ENCODE peak calls at places on chromosome 21, in five cellular contexts. L is colonic mucosa, G is right atrium auricular region, B is fibroblast of pulmonary artery, J is HL-60. V is an unnamed sample.

GRCh38 chr21:15943009-15943666 is 213.4 kb downstream of the USP25 start:
- DNase-seq in G (no peak), B (peak), J (no peak), L (no peak), V (no peak)

GRCh38 chr21:46667191-46667734 is 31.8 kb downstream of the PRMT2 start:
- DNase-seq in B (peak), G (no peak), L (no peak), J (peak), V (peak)

GRCh38 chr21:30232011-30232410 is 16.1 kb upstream of the CLDN8 start:
- DNase-seq in L (no peak), G (no peak), B (peak), J (no peak), V (peak)

GRCh38 chr21:28758042-28758882 is 234.4 kb downstream of the LTN1 start:
- DNase-seq in L (no peak), B (no peak), G (no peak), J (no peak), V (no peak)

GRCh38 chr21:33760641-33761103 is 118.4 kb downstream of the ITSN1 start:
- DNase-seq in J (no peak), G (no peak), L (no peak), B (peak), V (peak)

GRCh38 chr21:34649400-34649799 is 19.4 kb upstream of the CLIC6 start:
- DNase-seq in B (no peak), G (peak), L (no peak), J (no peak), V (no peak)

GRCh38 chr21:41168391-41169257 is 664 bp downstream of the BACE2 start:
- DNase-seq in B (peak), L (peak), G (peak), J (no peak), V (peak)

GRCh38 chr21:45996311-45997204 is 15.0 kb downstream of the COL6A1 start:
- DNase-seq in L (peak), G (no peak), J (no peak), B (no peak), V (no peak)

GRCh38 chr21:29080454-29080930 is 7.0 kb upstream of the CCT8 start:
- DNase-seq in L (no peak), G (no peak), B (no peak), J (no peak), V (no peak)

GRCh38 chr21:32200029-32200428 is 78.8 kb downstream of the MIS18A start:
- DNase-seq in B (no peak), G (no peak), L (no peak), J (no peak), V (no peak)

GRCh38 chr21:45935628-45936027 is 45.9 kb upstream of the COL6A1 start:
- DNase-seq in B (peak), G (no peak), J (peak), L (no peak), V (peak)

GRCh38 chr21:25735895-25736597 is 1.3 kb downstream of the GABPA start:
- DNase-seq in B (peak), L (no peak), J (peak), G (no peak), V (peak)

GRCh38 chr21:32055305-32055704 is 182.5 kb downstream of the HUNK start:
- DNase-seq in J (no peak), L (no peak), B (no peak), G (no peak), V (no peak)

GRCh38 chr21:44948426-44949120 is 8.7 kb downstream of the SLX9 start:
- DNase-seq in L (no peak), G (no peak), B (no peak), J (no peak), V (no peak)

GRCh38 chr21:44503901-44504399 is 36.0 kb downstream of the KRTAP10-1 start:
- DNase-seq in L (no peak), B (no peak), J (peak), G (no peak), V (no peak)

GRCh38 chr21:45021428-45022347 is 52.7 kb upstream of the ADARB1 start:
- DNase-seq in J (no peak), G (no peak), L (no peak), B (no peak), V (no peak)

GRCh38 chr21:32907521-32907920 is 118.2 kb upstream of the OLIG2 start:
- DNase-seq in L (no peak), G (no peak), J (no peak), B (no peak), V (no peak)

GRCh38 chr21:45539796-45540600 is 2.2 kb downstream of the SLC19A1 start:
- DNase-seq in J (no peak), L (peak), G (peak), B (no peak), V (no peak)

GRCh38 chr21:40548134-40548533 is 298.8 kb downstream of the DSCAM start:
- DNase-seq in G (no peak), J (no peak), L (no peak), B (no peak), V (no peak)

GRCh38 chr21:35226302-35226701 is 177.2 kb upstream of the RUNX1 start:
- DNase-seq in G (no peak), L (no peak), B (no peak), J (no peak), V (peak)

GRCh38 chr21:33461538-33462250 is 18.1 kb downstream of the TMEM50B start:
- DNase-seq in L (no peak), B (no peak), J (no peak), G (no peak), V (no peak)

GRCh38 chr21:33116669-33117267 is 46.8 kb downstream of the OLIG1 start:
- DNase-seq in B (no peak), L (no peak), J (peak), G (no peak), V (no peak)

GRCh38 chr21:30616125-30616524 is at the start of gene KRTAP20-1:
- DNase-seq in G (no peak), L (no peak), B (no peak), J (no peak), V (no peak)

GRCh38 chr21:36589352-36589971 is 109.5 kb upstream of the SIM2 start:
- DNase-seq in J (peak), B (peak), G (no peak), L (peak), V (peak)

GRCh38 chr21:36587388-36587787 is 107.5 kb upstream of the CLDN14 start:
- DNase-seq in L (no peak), G (no peak), B (no peak), J (no peak), V (no peak)

GRCh38 chr21:36579898-36580297 is 100.0 kb upstream of the CLDN14 start:
- DNase-seq in B (no peak), G (no peak), L (no peak), J (no peak), V (no peak)

GRCh38 chr21:36583591-36583990 is 103.7 kb upstream of the CLDN14 start:
- DNase-seq in L (no peak), G (no peak), B (no peak), J (no peak), V (no peak)

GRCh38 chr21:36584980-36585940 is 105.3 kb upstream of the CLDN14 start:
- DNase-seq in L (no peak), J (no peak), B (no peak), G (no peak), V (no peak)
- TF ChIP-seq CTCF in L (no peak), J (no peak), B (no peak), G (no peak), V (no peak)

DNA sequence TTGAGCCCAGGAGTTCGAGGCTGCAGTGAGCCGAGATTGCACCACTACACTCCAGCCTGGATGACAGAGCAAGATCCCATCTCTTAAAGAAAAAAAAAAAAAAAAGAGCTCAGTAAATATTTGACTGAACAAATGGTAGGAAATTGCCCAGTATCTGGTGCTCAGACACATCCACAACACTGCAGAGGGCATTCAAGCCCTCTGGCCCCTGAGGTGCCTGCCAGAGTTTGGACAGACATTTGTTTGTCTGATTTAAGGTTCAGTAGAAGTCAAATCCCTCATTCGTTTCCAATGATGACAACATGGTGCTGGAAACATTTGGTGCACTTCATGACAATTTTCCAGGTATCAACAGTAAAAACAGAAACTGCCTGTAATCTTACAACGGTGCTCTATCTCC is 86.6 kb downstream of the HLCS start:
- DNase-seq in G (no peak), L (no peak), J (no peak), B (no peak), V (no peak)
- H3K4me3 ChIP-seq in G (no peak), L (no peak), J (no peak), B (no peak), V (no peak)

GRCh38 chr21:14259669-14260458 is 43.9 kb downstream of the RBM11 start:
- DNase-seq in B (peak), J (peak), L (peak), G (no peak), V (peak)
- TF ChIP-seq CTCF in B (peak), J (peak), L (peak), G (peak), V (peak)

GRCh38 chr21:42556476-42556875 is 42.8 kb downstream of the SLC37A1 start:
- DNase-seq in B (no peak), G (no peak), J (no peak), L (no peak), V (no peak)

GRCh38 chr21:42557420-42557819 is 43.8 kb downstream of the SLC37A1 start:
- DNase-seq in L (no peak), J (no peak), G (no peak), B (no peak), V (no peak)

GRCh38 chr21:42558368-42558767 is 44.7 kb downstream of the SLC37A1 start:
- DNase-seq in G (no peak), J (no peak), B (no peak), L (no peak), V (no peak)

GRCh38 chr21:42555756-42556438 is 42.2 kb downstream of the SLC37A1 start:
- DNase-seq in J (no peak), L (no peak), B (no peak), G (no peak), V (no peak)

GRCh38 chr21:42556960-42557359 is 43.3 kb downstream of the SLC37A1 start:
- DNase-seq in L (no peak), G (no peak), J (no peak), B (no peak), V (no peak)
- H3K4me3 ChIP-seq in L (no peak), G (no peak), J (no peak), B (no peak), V (no peak)

DNA sequence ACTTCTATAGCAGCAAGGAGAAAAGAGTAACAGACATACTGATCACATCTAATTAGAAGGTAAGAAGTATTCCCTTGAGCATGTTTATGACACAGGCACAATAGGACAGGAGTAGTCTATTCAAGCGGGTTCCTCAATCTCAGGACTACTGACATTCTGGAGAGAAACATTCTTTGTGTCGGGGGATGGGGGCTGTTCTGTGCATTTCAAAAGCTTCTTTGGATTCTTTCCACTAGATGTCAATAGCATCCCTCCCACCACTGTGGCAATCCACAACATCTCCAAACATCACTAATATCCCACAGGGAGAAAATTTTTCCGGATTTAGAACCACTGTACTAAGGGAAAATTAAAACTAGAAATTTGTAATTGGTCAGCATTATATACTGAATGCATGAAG is 56.9 kb downstream of the ADAMTS5 start:
- DNase-seq in J (no peak), L (no peak), G (no peak), B (no peak), V (peak)
- TF ChIP-seq CTCF in J (no peak), L (no peak), G (no peak), B (no peak), V (peak)